ENCODE peak calls at places on chromosomes 3 and 15, in seven cellular contexts. H is spleen, F is HCT116, N is stomach, W is GM12891, U is esophagus muscularis mucosa, X is SK-N-MC. P is an unnamed sample.

GRCh38 chr3:42652611-42653302 is 740 bp upstream of the ZBTB47 start:
- DNase-seq in H (peak; percentile 91), F (peak; percentile 69), N (peak; percentile 81), W (peak; percentile 30), U (peak; percentile 92), X (no peak), P (peak; percentile 74)

GRCh38 chr15:22263738-22264137 is 183.4 kb downstream of the OR4M2 start:
- DNase-seq in H (no peak), F (no peak), N (no peak), W (no peak), U (no peak), X (no peak), P (no peak)

GRCh38 chr3:64214002-64214696 is 11.1 kb downstream of the PRICKLE2 start:
- DNase-seq in H (no peak), F (no peak), N (peak; percentile 59), W (no peak), U (peak; percentile 93), X (no peak), P (no peak)

GRCh38 chr3:139427283-139428060 is 38.0 kb upstream of the COPB2 start:
- DNase-seq in H (no peak), F (peak; percentile 60), N (no peak), W (peak; percentile 39), U (no peak), X (peak; percentile 96), P (peak; percentile 63)

GRCh38 chr3:25372167-25372566 is 55.9 kb upstream of the RARB start:
- DNase-seq in H (no peak), F (no peak), N (no peak), W (no peak), U (no peak), X (no peak), P (no peak)

GRCh38 chr3:126390751-126391150 is 4.0 kb upstream of the CFAP100 start:
- DNase-seq in H (no peak), F (no peak), N (peak; percentile 24), W (no peak), U (no peak), X (no peak), P (no peak)

GRCh38 chr3:181694805-181695660 is 16.7 kb upstream of the SOX2 start:
- DNase-seq in H (peak; percentile 71), F (no peak), N (peak; percentile 47), W (no peak), U (no peak), X (no peak), P (no peak)

GRCh38 chr3:45943207-45943846 is at the start of gene CXCR6:
- DNase-seq in H (no peak), F (no peak), N (no peak), W (no peak), U (no peak), X (no peak), P (no peak)

GRCh38 chr3:47907784-47908183 is 104.8 kb downstream of the DHX30 start:
- DNase-seq in H (no peak), F (no peak), N (no peak), W (no peak), U (no peak), X (no peak), P (no peak)

GRCh38 chr3:186298876-186299275 is 63.2 kb downstream of the DGKG start:
- DNase-seq in H (no peak), F (no peak), N (no peak), W (no peak), U (no peak), X (no peak), P (no peak)

GRCh38 chr3:130828931-130829574 is 64.8 kb upstream of the ATP2C1 start:
- DNase-seq in H (no peak), F (no peak), N (no peak), W (no peak), U (no peak), X (no peak), P (no peak)

GRCh38 chr15:81270781-81271491 is 53.0 kb downstream of the STARD5 start:
- DNase-seq in H (no peak), F (no peak), N (no peak), W (no peak), U (peak; percentile 87), X (no peak), P (no peak)

GRCh38 chr15:93418566-93418965 is 329.6 kb upstream of the RGMA start:
- DNase-seq in H (no peak), F (no peak), N (no peak), W (no peak), U (no peak), X (no peak), P (no peak)

GRCh38 chr3:100761951-100762350 is 52.7 kb downstream of the TFG start:
- DNase-seq in H (no peak), F (no peak), N (no peak), W (no peak), U (no peak), X (no peak), P (no peak)

GRCh38 chr15:34266751-34267150 is 41.9 kb downstream of the EMC4 start:
- DNase-seq in H (no peak), F (no peak), N (no peak), W (no peak), U (no peak), X (no peak), P (no peak)

GRCh38 chr3:148591525-148591924 is 106.2 kb upstream of the AGTR1 start:
- DNase-seq in H (no peak), F (no peak), N (no peak), W (no peak), U (no peak), X (no peak), P (no peak)

GRCh38 chr3:142866841-142867631 is 21.8 kb downstream of the PCOLCE2 start:
- DNase-seq in H (no peak), F (peak; percentile 45), N (peak; percentile 58), W (no peak), U (no peak), X (no peak), P (no peak)

GRCh38 chr3:158744567-158745288 is 12.5 kb upstream of the RARRES1 start:
- DNase-seq in H (no peak), F (no peak), N (no peak), W (no peak), U (no peak), X (no peak), P (no peak)

GRCh38 chr3:158743664-158744566 is 11.7 kb upstream of the RARRES1 start:
- DNase-seq in H (no peak), F (no peak), N (no peak), W (no peak), U (no peak), X (no peak), P (no peak)

GRCh38 chr3:158739661-158740060 is 7.4 kb upstream of the RARRES1 start:
- DNase-seq in H (no peak), F (no peak), N (no peak), W (no peak), U (no peak), X (no peak), P (no peak)

GRCh38 chr3:158742861-158743260 is 10.6 kb upstream of the RARRES1 start:
- DNase-seq in H (no peak), F (no peak), N (no peak), W (no peak), U (no peak), X (no peak), P (no peak)

GRCh38 chr3:158743280-158743663 is 11.0 kb upstream of the RARRES1 start:
- DNase-seq in H (no peak), F (no peak), N (no peak), W (no peak), U (no peak), X (no peak), P (no peak)
- TF ChIP-seq POLR2AphosphoS5 in H (no peak), F (no peak), N (no peak), W (no peak), U (no peak), X (no peak), P (no peak)

GRCh38 chr15:101108458-101108775 is 143.4 kb downstream of the CHSY1 start:
- DNase-seq in H (peak; percentile 28), F (no peak), N (no peak), W (no peak), U (no peak), X (no peak), P (no peak)
- TF ChIP-seq POLR2AphosphoS5 in H (no peak), F (no peak), N (no peak), W (no peak), U (no peak), X (no peak), P (no peak)

DNA sequence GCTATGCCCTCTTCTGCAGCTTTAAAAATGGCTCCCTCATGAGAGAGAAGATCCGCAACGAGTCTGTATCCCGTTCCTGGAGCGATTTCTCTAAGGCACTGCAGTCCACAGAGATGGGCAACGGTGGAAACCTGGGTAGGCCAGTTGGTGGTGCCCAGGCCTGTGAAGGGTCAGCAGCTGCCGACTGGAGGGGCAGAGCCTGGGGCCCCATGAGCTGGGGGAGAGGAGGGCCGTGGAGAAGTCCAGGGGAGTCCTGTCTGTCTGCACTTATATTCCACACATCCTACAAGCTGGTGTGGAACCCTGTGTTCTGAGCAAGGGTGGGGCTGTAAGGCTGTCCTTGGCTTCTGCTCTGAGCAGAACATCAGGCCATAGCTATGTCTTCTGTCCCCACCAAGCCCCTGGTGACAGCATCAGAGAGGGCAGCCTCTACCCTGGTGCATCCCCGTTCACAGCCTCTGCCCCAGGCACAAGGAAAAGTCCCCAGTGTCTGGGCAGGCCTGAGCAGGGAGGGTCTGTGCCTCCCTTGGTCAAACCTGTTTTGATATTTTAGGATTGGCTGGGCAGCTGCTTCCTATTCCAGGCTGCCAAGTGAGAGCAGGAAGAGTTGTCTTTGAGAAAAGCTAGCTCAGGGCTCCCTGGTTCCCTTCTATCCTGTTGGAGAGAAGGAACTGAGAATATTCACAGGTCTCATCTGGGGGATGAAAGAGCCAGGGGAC is 29.7 kb downstream of the XYLB start:
- DNase-seq in H (no peak), F (no peak), N (no peak), W (no peak), U (no peak), X (no peak), P (no peak)
- TF ChIP-seq POLR2AphosphoS5 in H (no peak), F (no peak), N (no peak), W (no peak), U (no peak), X (no peak), P (no peak)

GRCh38 chr15:56250626-56251025 is 6.9 kb upstream of the RFX7 start:
- DNase-seq in H (no peak), F (no peak), N (no peak), W (no peak), U (no peak), X (no peak), P (no peak)

GRCh38 chr15:56245871-56246814 is 2.5 kb upstream of the RFX7 start:
- DNase-seq in H (peak; percentile 97), F (peak; percentile 82), N (peak; percentile 93), W (no peak), U (peak; percentile 93), X (peak; percentile 70), P (peak; percentile 91)

GRCh38 chr15:56247266-56247665 is 3.6 kb upstream of the RFX7 start:
- DNase-seq in H (no peak), F (no peak), N (no peak), W (no peak), U (no peak), X (no peak), P (no peak)

GRCh38 chr15:56249080-56249479 is 5.4 kb upstream of the RFX7 start:
- DNase-seq in H (no peak), F (peak; percentile 59), N (no peak), W (no peak), U (no peak), X (peak; percentile 30), P (no peak)

DNA sequence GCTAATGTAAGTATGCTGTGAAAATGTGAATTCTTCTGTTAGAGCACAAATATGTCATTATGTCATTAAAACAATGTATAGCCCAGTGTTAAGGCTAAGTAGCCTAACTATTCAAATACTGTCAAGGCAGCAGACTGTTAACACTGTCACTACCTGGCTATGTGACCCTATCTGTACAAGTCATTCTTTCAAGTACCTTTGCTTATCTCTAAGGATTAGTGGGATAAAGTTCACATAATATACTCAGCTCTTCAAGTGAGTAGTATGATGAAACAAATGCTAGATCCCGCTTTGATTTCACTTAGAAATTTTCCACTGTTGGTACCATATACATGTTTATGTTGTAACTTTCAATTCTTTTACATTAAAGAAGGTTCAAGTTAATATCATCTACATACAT is 4.6 kb upstream of the RFX7 start:
- DNase-seq in H (no peak), F (no peak), N (no peak), W (no peak), U (no peak), X (no peak), P (no peak)
- TF ChIP-seq POLR2AphosphoS5 in H (no peak), F (no peak), N (no peak), W (no peak), U (no peak), X (no peak), P (no peak)

P was measured in HL-60.